ENCODE peak calls at places on chromosomes 1 and 21, in eight cellular contexts. D, O, P, N, Q, R, X and S are unnamed samples.

GRCh38 chr1:193914871-193915270 is 728.5 kb upstream of the B3GALT2 start:
- DNase-seq in D (no peak), O (no peak), P (no peak), N (no peak), Q (no peak), R (no peak), X (no peak), S (no peak)

GRCh38 chr1:218374972-218375371 is 29.8 kb downstream of the TGFB2 start:
- DNase-seq in D (no peak), O (no peak), P (no peak), N (no peak), Q (no peak), R (no peak), X (no peak), S (no peak)

GRCh38 chr1:204758601-204759000 is 73.1 kb upstream of the LRRN2 start:
- DNase-seq in D (no peak), O (no peak), P (no peak), N (no peak), Q (no peak), R (no peak), X (no peak), S (no peak)

GRCh38 chr1:218510153-218510772 is 165.1 kb downstream of the TGFB2 start:
- DNase-seq in D (no peak), O (no peak), P (no peak), N (no peak), Q (no peak), R (no peak), X (no peak), S (no peak)

GRCh38 chr1:235866207-235866912 is at the start of gene LYST:
- DNase-seq in D (peak; percentile 80), O (peak; percentile 67), P (peak; percentile 74), N (no peak), Q (peak; percentile 65), R (peak; percentile 40), X (peak; percentile 45), S (peak; percentile 70)

GRCh38 chr21:28754862-28755261 is 237.8 kb downstream of the LTN1 start:
- DNase-seq in D (no peak), O (no peak), P (no peak), N (no peak), Q (no peak), R (no peak), X (no peak), S (no peak)

GRCh38 chr1:2134604-2135307 is 59.8 kb downstream of the FAAP20 start:
- DNase-seq in D (peak; percentile 75), O (no peak), P (peak; percentile 48), N (peak; percentile 81), Q (no peak), R (peak; percentile 16), X (no peak), S (peak; percentile 68)

GRCh38 chr1:170288155-170288554 is 142.4 kb downstream of the NTMT2 start:
- DNase-seq in D (no peak), O (no peak), P (no peak), N (no peak), Q (peak; percentile 56), R (no peak), X (no peak), S (no peak)

GRCh38 chr1:1573843-1574720 is 581 bp downstream of the SSU72 start:
- DNase-seq in D (peak; percentile 86), O (peak; percentile 65), P (no peak), N (peak; percentile 88), Q (peak; percentile 76), R (peak; percentile 63), X (peak; percentile 57), S (peak; percentile 72)

GRCh38 chr1:241957692-241958494 is at the start of gene BECN2:
- DNase-seq in D (no peak), O (no peak), P (no peak), N (no peak), Q (no peak), R (no peak), X (no peak), S (no peak)

GRCh38 chr21:25573409-25574206 is 33.7 kb downstream of the MRPL39 start:
- DNase-seq in D (no peak), O (no peak), P (no peak), N (no peak), Q (no peak), R (no peak), X (no peak), S (no peak)

GRCh38 chr1:213681788-213682340 is 305.9 kb upstream of the PROX1 start:
- DNase-seq in D (no peak), O (no peak), P (no peak), N (no peak), Q (no peak), R (no peak), X (no peak), S (no peak)

GRCh38 chr21:31293986-31294385 is 50.1 kb downstream of the TIAM1 start:
- DNase-seq in D (no peak), O (no peak), P (no peak), N (no peak), Q (no peak), R (no peak), X (peak; percentile 39), S (no peak)

GRCh38 chr1:173590557-173590956 is 12.3 kb downstream of the SLC9C2 start:
- DNase-seq in D (no peak), O (no peak), P (no peak), N (no peak), Q (no peak), R (no peak), X (no peak), S (no peak)

GRCh38 chr1:226308166-226308722 is 720 bp downstream of the LIN9 start:
- DNase-seq in D (no peak), O (peak; percentile 44), P (no peak), N (peak; percentile 73), Q (peak; percentile 51), R (peak; percentile 40), X (peak; percentile 42), S (no peak)

GRCh38 chr1:26360807-26361604 is 7.1 kb upstream of the CRYBG2 start:
- DNase-seq in D (no peak), O (no peak), P (no peak), N (no peak), Q (no peak), R (no peak), X (no peak), S (no peak)

GRCh38 chr1:66365628-66366027 is 168.3 kb upstream of the SGIP1 start:
- DNase-seq in D (no peak), O (no peak), P (no peak), N (no peak), Q (no peak), R (no peak), X (no peak), S (no peak)

GRCh38 chr1:204199579-204199978 is 3.3 kb upstream of the KISS1 start:
- DNase-seq in D (no peak), O (no peak), P (no peak), N (no peak), Q (no peak), R (no peak), X (no peak), S (no peak)

GRCh38 chr21:41167348-41168342 is at the start of gene BACE2:
- DNase-seq in D (peak; percentile 90), O (peak; percentile 87), P (peak; percentile 87), N (peak; percentile 94), Q (peak; percentile 76), R (peak; percentile 85), X (peak; percentile 85), S (peak; percentile 79)

GRCh38 chr1:57307382-57307781 is 116.5 kb downstream of the DAB1 start:
- DNase-seq in D (no peak), O (peak; percentile 26), P (peak; percentile 65), N (no peak), Q (peak; percentile 91), R (peak; percentile 15), X (peak; percentile 46), S (no peak)

GRCh38 chr1:158112994-158113758 is 67.5 kb upstream of the CD1D start:
- DNase-seq in D (no peak), O (peak; percentile 37), P (peak; percentile 75), N (no peak), Q (peak; percentile 76), R (peak; percentile 30), X (no peak), S (no peak)

GRCh38 chr1:192358822-192359221 is 42.0 kb downstream of the RGS21 start:
- DNase-seq in D (no peak), O (no peak), P (no peak), N (no peak), Q (no peak), R (no peak), X (no peak), S (no peak)
- H3K27ac ChIP-seq in D (no peak overlapping the region), O (no peak overlapping the region), P (no peak overlapping the region), N (no peak overlapping the region), Q (no peak overlapping the region), R (no peak overlapping the region), X (no peak overlapping the region), S (no peak overlapping the region)

GRCh38 chr21:45741691-45742090 is 98.2 kb downstream of the PCBP3 start:
- DNase-seq in D (no peak), O (no peak), P (no peak), N (no peak), Q (no peak), R (no peak), X (no peak), S (no peak)
- H3K4me3 ChIP-seq in D (no peak overlapping the region), O (no peak overlapping the region), P (no peak overlapping the region), N (no peak overlapping the region), Q (no peak overlapping the region), R (no peak overlapping the region), X (no peak overlapping the region), S (no peak overlapping the region)

DNA sequence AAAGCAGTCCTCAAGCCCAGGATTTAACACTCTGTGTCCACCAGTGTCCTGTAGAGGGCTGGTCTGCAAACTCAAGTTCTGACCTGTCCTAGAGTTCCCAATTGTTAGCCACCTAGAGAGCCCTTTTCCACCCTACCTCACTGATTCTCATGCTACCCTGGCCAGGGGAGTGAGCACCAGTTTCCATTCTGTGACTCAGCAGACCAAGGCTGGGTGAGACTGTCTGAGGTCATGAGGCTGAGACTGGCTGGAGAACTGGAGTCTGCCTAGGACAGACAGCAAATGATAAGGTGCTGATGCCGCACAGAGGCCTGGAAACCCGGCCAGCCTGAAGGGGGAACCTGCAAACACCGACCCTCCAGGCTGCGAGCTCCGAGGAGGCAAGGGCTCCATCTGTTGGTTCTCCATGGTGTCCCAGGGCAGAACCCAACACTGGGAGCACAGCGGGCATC is 13.7 kb downstream of the GLIS1 start:
- DNase-seq in D (no peak), O (no peak), P (no peak), N (no peak), Q (peak; percentile 86), R (no peak), X (no peak), S (no peak)
- TF ChIP-seq CTCF in D (no peak), O (no peak), P (no peak), N (no peak), Q (peak; percentile 59), R (peak; percentile 19), X (no peak), S (no peak)

GRCh38 chr1:184405743-184406142 is 18.9 kb downstream of the C1orf21 start:
- DNase-seq in D (no peak), O (no peak), P (no peak), N (no peak), Q (no peak), R (no peak), X (no peak), S (no peak)

GRCh38 chr1:184409011-184409410 is 22.2 kb downstream of the C1orf21 start:
- DNase-seq in D (no peak), O (no peak), P (no peak), N (no peak), Q (no peak), R (no peak), X (no peak), S (no peak)

GRCh38 chr1:184406454-184406853 is 19.6 kb downstream of the C1orf21 start:
- DNase-seq in D (no peak), O (no peak), P (no peak), N (no peak), Q (no peak), R (no peak), X (no peak), S (no peak)

GRCh38 chr1:184407816-184408510 is 21.1 kb downstream of the C1orf21 start:
- DNase-seq in D (no peak), O (no peak), P (no peak), N (no peak), Q (no peak), R (no peak), X (no peak), S (no peak)

GRCh38 chr1:184408580-184408979 is 21.8 kb downstream of the C1orf21 start:
- DNase-seq in D (no peak), O (no peak), P (no peak), N (no peak), Q (peak; percentile 43), R (no peak), X (no peak), S (no peak)
- H3K27ac ChIP-seq in D (peak overlapping the region; percentile 62), O (no peak overlapping the region), P (no peak overlapping the region), N (no peak overlapping the region), Q (peak overlapping the region; percentile 84), R (peak overlapping the region; percentile 34), X (no peak overlapping the region), S (peak overlapping the region; percentile 42)